ENCODE peak calls at places on chromosomes 13 and 19, in four cellular contexts. I is transverse colon, J is esophagus muscularis mucosa, S is tibial nerve. A is an unnamed sample.

GRCh38 chr13:98033277-98034247 is 80.1 kb downstream of the IPO5 start:
- DNase-seq in S (peak), I (no peak), J (peak), A (no peak)

GRCh38 chr13:43132228-43132627 is 108.8 kb downstream of the DNAJC15 start:
- DNase-seq in S (no peak), J (no peak), I (peak), A (no peak)

GRCh38 chr13:106701810-106702341 is 133.9 kb upstream of the ARGLU1 start:
- DNase-seq in J (no peak), I (no peak), S (no peak), A (no peak)

GRCh38 chr13:51793570-51794273 is 10.2 kb downstream of the DHRS12 start:
- DNase-seq in I (no peak), S (no peak), J (no peak), A (no peak)

GRCh38 chr13:101218484-101218883 is 197.8 kb downstream of the NALCN start:
- DNase-seq in S (no peak), I (no peak), J (no peak), A (no peak)

GRCh38 chr13:51524312-51524711 is 60.0 kb upstream of the WDFY2 start:
- DNase-seq in S (no peak), J (no peak), I (no peak), A (no peak)

GRCh38 chr19:9324584-9324962 is 594 bp downstream of the ZNF559 start:
- DNase-seq in S (no peak), I (no peak), J (no peak), A (no peak)

GRCh38 chr19:41172297-41173164 is 20.5 kb upstream of the CYP2S1 start:
- DNase-seq in I (peak), S (no peak), J (no peak), A (no peak)

GRCh38 chr13:25778302-25778701 is 273.5 kb downstream of the SHISA2 start:
- DNase-seq in S (no peak), I (no peak), J (no peak), A (no peak)

GRCh38 chr13:108154421-108154858 is 60.9 kb downstream of the LIG4 start:
- DNase-seq in J (no peak), I (peak), S (no peak), A (no peak)

GRCh38 chr19:47124937-47125668 is 5.5 kb upstream of the SAE1 start:
- DNase-seq in S (no peak), J (no peak), I (no peak), A (no peak)

GRCh38 chr13:49220856-49221614 is 897 bp downstream of the MLNR start:
- DNase-seq in I (no peak), S (no peak), J (no peak), A (no peak)

GRCh38 chr13:19093437-19093836 is 88.2 kb downstream of the TUBA3C start:
- DNase-seq in I (no peak), J (no peak), S (no peak), A (no peak)

GRCh38 chr13:73684750-73685149 is 449.5 kb downstream of the KLF12 start:
- DNase-seq in S (no peak), I (no peak), J (no peak), A (no peak)

GRCh38 chr13:34570954-34571353 is 371.1 kb upstream of the NBEA start:
- DNase-seq in S (no peak), J (no peak), I (no peak), A (no peak)

DNA sequence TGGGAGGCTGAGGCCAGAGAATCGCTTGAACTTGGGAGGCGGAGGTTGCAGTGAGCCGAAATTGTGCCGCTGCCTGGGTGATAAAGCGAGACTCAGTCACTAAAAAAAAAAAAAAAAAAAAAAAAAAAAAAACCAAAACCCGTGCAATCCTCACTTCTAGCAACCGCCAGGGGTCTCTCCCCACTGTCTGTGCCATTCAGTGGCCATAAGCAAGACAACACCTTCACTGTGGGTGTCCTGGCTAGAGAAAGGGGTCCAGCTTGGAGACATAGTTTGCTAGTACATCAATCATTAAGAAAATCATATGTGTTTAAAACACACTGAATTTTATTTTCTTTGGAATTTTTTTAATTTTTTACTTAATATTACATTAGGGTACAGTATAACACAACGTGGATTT is 68.2 kb downstream of the RASL11A start:
- DNase-seq in S (no peak), J (no peak), I (no peak), A (no peak)
- TF ChIP-seq CTCF in S (no peak), J (no peak), I (no peak), A (no peak)

DNA sequence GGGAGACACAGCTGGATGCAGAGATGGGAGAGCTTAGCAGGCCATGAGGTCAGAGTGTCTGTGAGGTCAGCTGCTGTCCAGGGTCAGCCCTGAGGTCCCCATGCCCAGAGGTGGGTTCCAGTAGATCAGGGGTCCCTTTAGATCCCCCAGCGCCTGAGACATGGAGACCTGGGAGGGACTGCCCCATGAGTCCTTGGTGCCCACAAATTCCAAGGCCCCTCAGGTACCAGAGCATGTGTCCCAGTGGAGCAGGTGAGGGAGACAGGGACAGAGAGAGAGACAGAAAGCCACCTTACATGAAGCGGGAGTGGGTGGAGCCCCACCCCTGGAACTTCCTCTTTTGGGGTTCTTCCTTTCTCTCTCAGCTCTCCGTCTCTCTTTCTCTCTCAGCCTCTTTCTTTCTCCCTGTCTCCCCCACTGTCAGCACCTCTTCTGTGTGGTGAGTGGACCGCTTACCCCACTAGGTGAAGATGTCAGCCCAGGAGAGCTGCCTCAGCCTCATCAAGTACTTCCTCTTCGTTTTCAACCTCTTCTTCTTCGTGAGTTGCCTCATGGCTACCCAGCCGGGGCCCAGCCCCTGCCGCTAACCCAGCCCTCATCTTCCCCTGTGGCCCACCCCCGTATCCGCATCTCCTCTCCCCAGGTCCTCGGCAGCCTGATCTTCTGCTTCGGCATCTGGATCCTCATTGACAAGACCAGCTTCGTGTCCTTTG is at the start of gene CD37:
- DNase-seq in J (no peak), I (peak), S (no peak), A (no peak)
- TF ChIP-seq POLR2A in J (no peak), I (peak), S (no peak), A (no peak)

DNA sequence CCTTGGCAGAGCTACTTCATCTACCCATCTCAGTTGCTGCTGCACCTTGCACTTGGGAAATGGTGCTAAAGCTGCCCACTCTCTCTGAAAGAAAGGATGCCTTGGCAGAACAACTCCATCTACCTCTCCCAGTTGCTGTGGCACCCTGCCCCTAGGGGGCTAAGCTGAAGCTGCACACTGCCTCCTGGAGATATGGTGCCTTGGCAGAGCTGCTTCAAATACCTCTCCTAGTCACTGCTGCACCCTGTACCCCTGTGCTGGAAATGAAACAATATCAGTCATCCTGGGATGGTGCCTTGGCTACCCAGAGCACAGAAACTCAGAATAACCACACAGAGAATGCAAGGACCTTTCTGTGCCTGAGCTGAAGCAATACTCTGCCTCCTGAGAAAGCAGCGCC is 615.8 kb downstream of the DIAPH3 start:
- DNase-seq in J (no peak), I (no peak), S (no peak), A (no peak)
- TF ChIP-seq CTCF in J (no peak), I (no peak), S (no peak), A (no peak)

DNA sequence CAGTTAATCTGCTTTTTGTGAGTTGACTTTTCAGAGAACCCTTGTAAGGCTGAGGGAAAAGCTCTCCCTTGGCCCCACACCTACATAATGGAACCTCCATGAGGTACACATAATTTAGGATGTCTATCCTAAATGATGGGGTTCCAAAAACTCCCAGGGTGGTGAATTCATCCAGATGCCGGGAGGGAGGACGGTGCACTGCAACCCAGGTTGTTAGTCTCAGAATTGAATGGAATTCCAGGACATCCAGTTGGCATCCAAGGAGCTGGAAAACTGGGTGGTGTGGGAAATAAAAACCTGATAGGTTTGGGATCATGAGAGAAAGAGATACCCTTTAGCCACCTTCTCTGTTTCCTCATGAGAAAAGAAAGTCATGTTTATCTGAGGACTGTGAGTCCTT is 49.7 kb downstream of the C13orf46 start:
- DNase-seq in I (no peak), S (no peak), J (no peak), A (no peak)
- TF ChIP-seq POLR2A in I (no peak), S (no peak), J (no peak), A (no peak)

GRCh38 chr13:33016414-33017409 is at the start of gene KL:
- DNase-seq in I (peak), S (no peak), J (no peak), A (no peak)
- TF ChIP-seq CTCF in I (no peak), S (no peak), J (peak), A (no peak)

DNA sequence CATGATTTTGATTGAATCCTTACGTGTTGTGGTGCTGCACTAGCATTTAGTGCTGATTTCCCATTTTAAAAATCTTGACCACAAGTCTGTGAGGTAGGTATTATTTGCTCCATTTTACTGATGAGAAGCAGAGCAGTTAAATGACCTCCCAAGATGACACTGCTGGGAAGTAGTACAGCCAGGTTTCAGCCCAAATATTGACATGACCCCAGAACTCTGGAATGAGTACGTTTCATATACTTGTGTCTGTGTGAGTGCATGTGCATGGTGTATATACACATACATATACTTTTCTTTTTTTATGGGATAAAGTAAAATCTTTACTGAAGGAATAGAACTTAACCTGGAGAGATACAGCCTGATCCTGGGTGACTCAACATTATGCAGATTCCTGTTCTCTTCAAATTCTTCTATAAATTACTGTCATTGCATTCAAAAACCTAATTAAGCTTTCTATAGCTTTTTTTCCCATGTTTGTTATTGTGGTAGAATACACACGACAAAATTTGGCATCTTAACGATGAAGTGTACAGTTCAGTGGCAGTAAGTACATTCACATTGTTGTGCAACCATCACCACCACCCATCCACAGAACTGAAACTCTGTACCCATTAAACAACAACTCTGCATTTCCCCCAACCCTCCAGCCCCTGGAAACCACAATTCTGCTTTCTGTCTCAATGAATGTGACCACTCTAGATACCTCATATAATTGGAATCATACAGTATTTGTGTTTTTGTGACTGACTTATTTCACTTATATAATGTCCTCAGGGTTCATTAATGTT is 311.9 kb downstream of the MTUS2 start:
- DNase-seq in J (no peak), S (no peak), I (no peak), A (no peak)
- TF ChIP-seq POLR2A in J (no peak), S (no peak), I (no peak), A (no peak)